ENCODE peak calls at places on chromosomes 16 and 17, in ten cellular contexts. Z, N, S, C, I, J, L, W, A and D are unnamed samples.

GRCh38 chr16:1494129-1494640 is 1.0 kb downstream of the TELO2 start:
- DNase-seq in Z (no peak), N (peak), S (peak), C (peak), I (no peak), J (no peak), L (peak), W (peak), A (no peak), D (no peak)

GRCh38 chr17:79048826-79049755 is 25.1 kb downstream of the C1QTNF1 start:
- DNase-seq in Z (no peak), N (no peak), S (no peak), C (no peak), I (no peak), J (no peak), L (no peak), W (no peak), A (no peak), D (no peak)

GRCh38 chr17:31467502-31468256 is 76.2 kb downstream of the RAB11FIP4 start:
- DNase-seq in Z (no peak), N (no peak), S (no peak), C (no peak), I (no peak), J (peak), L (peak), W (no peak), A (no peak), D (peak)

GRCh38 chr16:76461836-76462235 is 184.6 kb downstream of the CNTNAP4 start:
- DNase-seq in Z (no peak), N (no peak), S (no peak), C (no peak), I (no peak), J (no peak), L (no peak), W (no peak), A (no peak), D (no peak)

GRCh38 chr16:72952404-72953301 is 95.3 kb downstream of the ZFHX3 start:
- DNase-seq in Z (no peak), N (no peak), S (no peak), C (no peak), I (no peak), J (no peak), L (no peak), W (no peak), A (no peak), D (no peak)

GRCh38 chr17:8288336-8289102 is at the start of gene RANGRF:
- DNase-seq in Z (peak), N (peak), S (peak), C (peak), I (peak), J (peak), L (peak), W (peak), A (peak), D (peak)

GRCh38 chr16:30755955-30756780 is 5.7 kb downstream of the CFAP119 start:
- DNase-seq in Z (no peak), N (no peak), S (no peak), C (no peak), I (no peak), J (no peak), L (no peak), W (no peak), A (no peak), D (no peak)

GRCh38 chr16:20349615-20350014 is 2.9 kb downstream of the UMOD start:
- DNase-seq in Z (no peak), N (no peak), S (no peak), C (peak), I (no peak), J (no peak), L (no peak), W (no peak), A (no peak), D (no peak)

GRCh38 chr17:55540414-55541091 is 29.3 kb upstream of the SMIM36 start:
- DNase-seq in Z (no peak), N (peak), S (no peak), C (no peak), I (no peak), J (no peak), L (peak), W (no peak), A (no peak), D (no peak)

GRCh38 chr17:41555105-41555887 is 16.6 kb downstream of the KRT9 start:
- DNase-seq in Z (no peak), N (no peak), S (no peak), C (no peak), I (no peak), J (no peak), L (peak), W (no peak), A (no peak), D (no peak)

GRCh38 chr16:75251280-75252048 is at the start of gene BCAR1:
- DNase-seq in Z (no peak), N (peak), S (peak), C (peak), I (peak), J (peak), L (peak), W (no peak), A (no peak), D (peak)

GRCh38 chr16:84585472-84585871 is 32.4 kb downstream of the COTL1 start:
- DNase-seq in Z (no peak), N (no peak), S (no peak), C (no peak), I (no peak), J (no peak), L (no peak), W (no peak), A (no peak), D (no peak)

GRCh38 chr17:1919206-1919605 is 89.4 kb downstream of the RPA1 start:
- DNase-seq in Z (no peak), N (no peak), S (no peak), C (no peak), I (no peak), J (no peak), L (no peak), W (no peak), A (no peak), D (no peak)

GRCh38 chr17:5951912-5952311 is 118.3 kb upstream of the WSCD1 start:
- DNase-seq in Z (no peak), N (no peak), S (no peak), C (no peak), I (no peak), J (no peak), L (no peak), W (no peak), A (no peak), D (no peak)